ENCODE peak calls at places on chromosomes 11 and 22, in five cellular contexts. P, D, R, N and F are unnamed samples.

GRCh38 chr11:46382644-46383403 is 1.4 kb downstream of the MDK start:
- DNase-seq in P (peak; percentile 57), D (peak; percentile 83), R (no peak), N (no peak), F (peak; percentile 72)

GRCh38 chr22:22753526-22754267 is 109.3 kb downstream of the GGTLC2 start:
- DNase-seq in P (peak; percentile 47), D (peak; percentile 79), R (no peak), N (peak; percentile 100), F (no peak)

GRCh38 chr11:20597924-20598484 is 1.4 kb upstream of the SLC6A5 start:
- DNase-seq in P (no peak), D (no peak), R (no peak), N (no peak), F (peak; percentile 62)

GRCh38 chr22:46043816-46044717 is 67.1 kb upstream of the WNT7B start:
- DNase-seq in P (no peak), D (no peak), R (no peak), N (no peak), F (no peak)

GRCh38 chr11:95917188-95918036 is 6.5 kb downstream of the MTMR2 start:
- DNase-seq in P (no peak), D (peak; percentile 24), R (no peak), N (no peak), F (no peak)

GRCh38 chr11:102323542-102324261 is 6.4 kb downstream of the BIRC3 start:
- DNase-seq in P (no peak), D (no peak), R (no peak), N (no peak), F (no peak)

GRCh38 chr11:6475936-6476335 is 2.2 kb upstream of the TRIM3 start:
- DNase-seq in P (peak; percentile 41), D (no peak), R (no peak), N (no peak), F (peak; percentile 46)

GRCh38 chr22:45880732-45881523 is 96.0 kb downstream of the WNT7B start:
- DNase-seq in P (no peak), D (no peak), R (no peak), N (no peak), F (no peak)

DNA sequence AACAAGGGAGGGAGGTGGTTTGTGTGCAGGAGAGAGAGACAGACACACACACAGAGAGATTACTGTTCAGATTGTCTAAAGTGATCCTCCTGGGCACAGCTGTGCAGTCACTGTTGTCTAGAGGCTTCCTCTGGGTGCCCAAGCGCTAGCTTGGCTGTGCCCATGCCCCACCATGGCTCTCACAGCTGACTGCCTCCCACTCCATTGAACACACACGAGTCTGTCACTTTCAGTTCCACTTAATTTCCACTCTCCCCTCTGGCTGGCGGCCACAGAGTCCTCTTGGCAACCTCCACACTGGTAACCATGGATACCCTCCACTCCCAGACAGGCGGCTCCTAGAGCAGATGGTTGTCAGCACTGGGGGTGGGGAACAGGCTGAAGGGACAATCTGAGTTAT is 29.1 kb downstream of the MAP6 start:
- DNase-seq in P (no peak), D (peak; percentile 75), R (peak; percentile 17), N (no peak), F (no peak)
- TF ChIP-seq SIN3A in P (no peak), D (peak; percentile 67), R (no peak), N (no peak), F (no peak)

GRCh38 chr22:17980638-17981051 is 43.7 kb downstream of the MICAL3 start:
- DNase-seq in P (no peak), D (peak; percentile 63), R (no peak), N (peak; percentile 90), F (no peak)

GRCh38 chr22:17985606-17986005 is 38.8 kb downstream of the MICAL3 start:
- DNase-seq in P (no peak), D (no peak), R (no peak), N (no peak), F (no peak)

GRCh38 chr22:17982572-17983141 is 41.7 kb downstream of the MICAL3 start:
- DNase-seq in P (no peak), D (no peak), R (no peak), N (no peak), F (no peak)

GRCh38 chr22:17981497-17981896 is 42.9 kb downstream of the MICAL3 start:
- DNase-seq in P (no peak), D (no peak), R (no peak), N (no peak), F (no peak)

DNA sequence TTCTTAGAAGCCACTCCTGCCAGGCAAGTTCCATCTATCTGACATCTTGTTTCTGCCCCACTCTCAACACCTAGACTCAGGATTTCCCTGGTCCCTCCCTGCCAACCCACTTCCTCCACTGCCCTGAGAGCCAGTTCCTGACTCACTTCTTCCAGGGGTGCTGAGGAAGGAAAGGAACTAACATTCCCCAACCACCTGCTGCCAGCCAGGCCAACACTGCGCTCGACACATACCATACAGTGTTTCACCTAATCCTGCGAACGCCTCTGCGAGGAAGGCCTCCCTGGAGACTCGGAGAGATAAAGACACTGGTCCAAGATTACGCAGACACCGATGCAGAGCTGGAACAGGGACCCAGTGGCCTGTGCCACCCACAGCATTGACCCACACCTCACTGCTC is 40.2 kb downstream of the MICAL3 start:
- DNase-seq in P (no peak), D (no peak), R (no peak), N (no peak), F (no peak)
- TF ChIP-seq GABPA in P (no peak), D (no peak), R (no peak), N (no peak), F (no peak)

GRCh38 chr22:29427176-29427760 is 11.1 kb upstream of the RFPL1 start:
- DNase-seq in P (no peak), D (no peak), R (no peak), N (no peak), F (no peak)
- TF ChIP-seq SIN3A in P (no peak), D (no peak), R (no peak), N (no peak), F (no peak)

GRCh38 chr11:132062541-132062940 is 692.1 kb downstream of the NTM start:
- DNase-seq in P (no peak), D (no peak), R (no peak), N (no peak), F (no peak)
- TF ChIP-seq GABPA in P (no peak), D (no peak), R (no peak), N (no peak), F (no peak)

GRCh38 chr11:1559103-1559951 is 12.7 kb downstream of the DUSP8 start:
- DNase-seq in P (no peak), D (peak; percentile 52), R (no peak), N (no peak), F (no peak)
- TF ChIP-seq SIN3A in P (no peak), D (no peak), R (no peak), N (no peak), F (no peak)

GRCh38 chr11:115709297-115709696 is 205.1 kb upstream of the CADM1 start:
- DNase-seq in P (no peak), D (no peak), R (peak; percentile 28), N (no peak), F (no peak)

GRCh38 chr11:115712296-115712695 is 208.1 kb upstream of the CADM1 start:
- DNase-seq in P (no peak), D (no peak), R (no peak), N (no peak), F (no peak)

GRCh38 chr11:115706735-115707134 is 202.5 kb upstream of the CADM1 start:
- DNase-seq in P (no peak), D (no peak), R (no peak), N (no peak), F (no peak)

GRCh38 chr11:115711021-115711420 is 206.8 kb upstream of the CADM1 start:
- DNase-seq in P (no peak), D (no peak), R (no peak), N (no peak), F (no peak)

GRCh38 chr11:115707180-115707905 is 203.1 kb upstream of the CADM1 start:
- DNase-seq in P (no peak), D (no peak), R (no peak), N (no peak), F (no peak)
- TF ChIP-seq GABPA in P (no peak), D (no peak), R (no peak), N (no peak), F (no peak)